ENCODE peak calls at places on chromosomes 4 and X, in six cellular contexts. One of them, this sample, is unnamed.

GRCh38 chr4:158809611-158810486 is 41.0 kb downstream of the FNIP2 start:
- DNase-seq in GM23338: no peak
- DNase-seq in HFF-Myc: peak
- DNase-seq in lower lobe of right lung: no peak
- DNase-seq in Peyer's patch: no peak
- DNase-seq in uterus: no peak
- DNase-seq in this sample: peak

GRCh38 chr4:6183740-6184139 is 16.6 kb downstream of the JAKMIP1 start:
- DNase-seq in HFF-Myc: no peak
- DNase-seq in lower lobe of right lung: no peak
- DNase-seq in uterus: no peak
- DNase-seq in Peyer's patch: no peak
- DNase-seq in GM23338: no peak
- DNase-seq in this sample: no peak

GRCh38 chrX:7787714-7788113 is 55.3 kb upstream of the VCX start:
- DNase-seq in lower lobe of right lung: no peak
- DNase-seq in GM23338: no peak
- DNase-seq in Peyer's patch: no peak
- DNase-seq in uterus: no peak
- DNase-seq in HFF-Myc: no peak
- DNase-seq in this sample: no peak

GRCh38 chr4:141711211-141711610 is 74.8 kb downstream of the IL15 start:
- DNase-seq in lower lobe of right lung: no peak
- DNase-seq in Peyer's patch: no peak
- DNase-seq in HFF-Myc: no peak
- DNase-seq in uterus: no peak
- DNase-seq in GM23338: peak
- DNase-seq in this sample: peak

GRCh38 chr4:120922390-120923200 is at the start of gene PRDM5:
- DNase-seq in uterus: peak
- DNase-seq in Peyer's patch: no peak
- DNase-seq in HFF-Myc: no peak
- DNase-seq in lower lobe of right lung: peak
- DNase-seq in GM23338: peak
- DNase-seq in this sample: peak

GRCh38 chr4:102525556-102525955 is 24.4 kb downstream of the NFKB1 start:
- DNase-seq in GM23338: no peak
- DNase-seq in uterus: no peak
- DNase-seq in lower lobe of right lung: no peak
- DNase-seq in Peyer's patch: no peak
- DNase-seq in HFF-Myc: no peak
- DNase-seq in this sample: no peak

GRCh38 chr4:60039908-60040307 is 1160.2 kb upstream of the ADGRL3 start:
- DNase-seq in lower lobe of right lung: no peak
- DNase-seq in GM23338: no peak
- DNase-seq in uterus: no peak
- DNase-seq in HFF-Myc: no peak
- DNase-seq in Peyer's patch: no peak
- DNase-seq in this sample: no peak

GRCh38 chr4:45275862-45276261 is 549.5 kb upstream of the GNPDA2 start:
- DNase-seq in uterus: peak
- DNase-seq in Peyer's patch: no peak
- DNase-seq in GM23338: no peak
- DNase-seq in lower lobe of right lung: no peak
- DNase-seq in HFF-Myc: no peak
- DNase-seq in this sample: no peak

GRCh38 chrX:47683171-47684145 is 24.5 kb upstream of the UXT start:
- DNase-seq in Peyer's patch: no peak
- DNase-seq in GM23338: no peak
- DNase-seq in uterus: no peak
- DNase-seq in HFF-Myc: no peak
- DNase-seq in lower lobe of right lung: no peak
- DNase-seq in this sample: no peak

GRCh38 chr4:47852121-47852520 is 14.3 kb upstream of the CORIN start:
- DNase-seq in HFF-Myc: peak
- DNase-seq in lower lobe of right lung: no peak
- DNase-seq in uterus: no peak
- DNase-seq in Peyer's patch: no peak
- DNase-seq in GM23338: no peak
- DNase-seq in this sample: peak

GRCh38 chr4:175536852-175537453 is 275.1 kb downstream of the GPM6A start:
- DNase-seq in Peyer's patch: no peak
- DNase-seq in GM23338: peak
- DNase-seq in HFF-Myc: peak
- DNase-seq in lower lobe of right lung: no peak
- DNase-seq in uterus: no peak
- DNase-seq in this sample: peak

GRCh38 chr4:76955187-76955586 is 5.6 kb downstream of the SEPTIN11 start:
- DNase-seq in HFF-Myc: no peak
- DNase-seq in lower lobe of right lung: no peak
- DNase-seq in Peyer's patch: no peak
- DNase-seq in GM23338: no peak
- DNase-seq in uterus: no peak
- DNase-seq in this sample: peak

GRCh38 chr4:169062861-169063197 is 52.8 kb upstream of the CBR4 start:
- DNase-seq in GM23338: no peak
- DNase-seq in uterus: no peak
- DNase-seq in HFF-Myc: no peak
- DNase-seq in lower lobe of right lung: no peak
- DNase-seq in Peyer's patch: no peak
- DNase-seq in this sample: peak

GRCh38 chrX:71541546-71542022 is 8.7 kb downstream of the OGT start:
- DNase-seq in lower lobe of right lung: no peak
- DNase-seq in uterus: no peak
- DNase-seq in HFF-Myc: no peak
- DNase-seq in Peyer's patch: no peak
- DNase-seq in GM23338: no peak
- DNase-seq in this sample: peak

GRCh38 chr4:186898367-186898766 is 174.7 kb upstream of the FAT1 start:
- DNase-seq in Peyer's patch: no peak
- DNase-seq in lower lobe of right lung: no peak
- DNase-seq in uterus: no peak
- DNase-seq in GM23338: no peak
- DNase-seq in HFF-Myc: no peak
- DNase-seq in this sample: no peak

GRCh38 chrX:74925210-74926088 is at the start of gene NEXMIF:
- DNase-seq in Peyer's patch: peak
- DNase-seq in uterus: peak
- DNase-seq in GM23338: peak
- DNase-seq in lower lobe of right lung: peak
- DNase-seq in HFF-Myc: no peak
- DNase-seq in this sample: no peak

GRCh38 chr4:40247350-40247749 is 50.5 kb downstream of the RHOH start:
- DNase-seq in GM23338: no peak
- DNase-seq in lower lobe of right lung: no peak
- DNase-seq in HFF-Myc: no peak
- DNase-seq in uterus: no peak
- DNase-seq in Peyer's patch: peak
- DNase-seq in this sample: no peak

GRCh38 chrX:989959-990510 is 222.4 kb downstream of the CRLF2 start:
- DNase-seq in HFF-Myc: peak
- DNase-seq in uterus: peak
- DNase-seq in GM23338: no peak
- DNase-seq in Peyer's patch: peak
- DNase-seq in lower lobe of right lung: no peak
- DNase-seq in this sample: peak

GRCh38 chr4:93828332-93828829 is at the start of gene ATOH1:
- DNase-seq in Peyer's patch: no peak
- DNase-seq in HFF-Myc: no peak
- DNase-seq in lower lobe of right lung: peak
- DNase-seq in GM23338: peak
- DNase-seq in uterus: no peak
- DNase-seq in this sample: no peak

GRCh38 chr4:7423391-7423790 is 11.3 kb downstream of the PSAPL1 start:
- DNase-seq in uterus: peak
- DNase-seq in Peyer's patch: no peak
- DNase-seq in HFF-Myc: no peak
- DNase-seq in GM23338: no peak
- DNase-seq in lower lobe of right lung: no peak
- DNase-seq in this sample: no peak

GRCh38 chr4:74848774-74849173 is 54.5 kb upstream of the BTC start:
- DNase-seq in Peyer's patch: no peak
- DNase-seq in GM23338: no peak
- DNase-seq in uterus: no peak
- DNase-seq in HFF-Myc: no peak
- DNase-seq in lower lobe of right lung: no peak
- DNase-seq in this sample: no peak

GRCh38 chrX:19602866-19603620 is 87.7 kb upstream of the MAP3K15 start:
- DNase-seq in GM23338: no peak
- DNase-seq in lower lobe of right lung: no peak
- DNase-seq in uterus: no peak
- DNase-seq in HFF-Myc: no peak
- DNase-seq in Peyer's patch: no peak
- DNase-seq in this sample: peak

DNA sequence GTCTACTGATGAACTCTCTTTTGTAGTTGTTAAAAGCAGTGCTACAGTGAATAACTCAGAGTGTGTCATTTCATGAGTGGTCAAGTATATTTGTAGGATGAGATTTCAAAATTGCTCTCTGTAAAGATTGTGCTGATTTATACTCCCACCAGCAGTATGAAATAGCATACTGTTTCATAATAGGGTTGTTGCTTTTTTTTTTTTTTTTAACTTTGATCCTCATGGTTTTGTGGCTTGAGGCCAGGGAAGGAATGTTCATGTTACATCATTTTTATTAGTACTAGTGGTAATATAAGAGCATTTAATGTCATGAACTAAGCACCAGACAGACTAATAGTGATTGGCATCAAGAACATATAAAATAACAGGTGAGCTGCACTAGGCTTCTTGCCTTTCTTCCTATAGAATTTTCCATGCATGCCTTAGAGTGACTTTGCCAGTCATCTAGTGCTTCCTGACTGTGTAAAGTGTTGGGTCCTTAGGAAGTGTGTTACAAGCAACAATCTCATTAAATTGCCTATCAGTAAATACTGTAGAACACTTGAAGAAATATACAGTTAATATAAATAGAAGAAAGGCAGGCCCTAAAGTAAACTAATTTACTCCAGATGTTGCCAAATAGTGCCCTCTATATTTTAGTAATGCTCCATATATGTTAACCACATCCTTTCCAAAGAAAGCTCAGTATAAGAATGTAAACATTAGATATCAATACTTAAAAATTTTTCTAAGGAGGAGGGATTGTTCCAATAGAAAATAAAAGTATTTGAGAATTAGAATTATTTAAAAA is 38.6 kb upstream of the MSMO1 start:
- DNase-seq in GM23338: no peak
- DNase-seq in HFF-Myc: peak
- DNase-seq in uterus: no peak
- DNase-seq in Peyer's patch: no peak
- DNase-seq in lower lobe of right lung: no peak
- DNase-seq in this sample: peak
- TF ChIP-seq CTCF in GM23338: no peak
- TF ChIP-seq CTCF in HFF-Myc: no peak
- TF ChIP-seq CTCF in uterus: no peak
- TF ChIP-seq CTCF in Peyer's patch: no peak
- TF ChIP-seq CTCF in lower lobe of right lung: no peak
- TF ChIP-seq CTCF in this sample: no peak

GRCh38 chrX:133913009-133913408 is 72.4 kb downstream of the GPC3 start:
- DNase-seq in uterus: no peak
- DNase-seq in lower lobe of right lung: no peak
- DNase-seq in GM23338: peak
- DNase-seq in Peyer's patch: no peak
- DNase-seq in HFF-Myc: no peak
- DNase-seq in this sample: no peak
- H3K4me3 ChIP-seq in uterus: no peak
- H3K4me3 ChIP-seq in lower lobe of right lung: no peak
- H3K4me3 ChIP-seq in GM23338: peak
- H3K4me3 ChIP-seq in Peyer's patch: no peak
- H3K4me3 ChIP-seq in HFF-Myc: no peak
- H3K4me3 ChIP-seq in this sample: no peak

DNA sequence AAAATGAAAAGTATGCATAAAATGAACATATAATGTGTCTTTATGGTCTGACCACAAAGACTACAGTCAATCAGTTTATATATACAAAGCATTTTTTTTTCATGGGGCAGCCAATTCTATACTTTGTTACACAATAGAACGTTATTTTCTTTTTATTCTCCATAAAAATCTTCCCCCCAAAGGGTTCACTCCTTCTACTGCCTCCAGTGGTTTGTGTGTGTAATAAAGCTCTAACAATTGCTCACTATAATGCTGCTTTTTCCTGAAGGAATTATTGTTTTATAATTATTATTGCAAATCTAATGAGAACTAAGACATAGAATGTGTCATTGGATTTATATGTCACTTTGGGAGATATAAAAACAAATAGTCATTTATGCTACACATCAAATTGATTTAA is 664.1 kb upstream of the PABPC4L start:
- DNase-seq in uterus: no peak
- DNase-seq in Peyer's patch: no peak
- DNase-seq in GM23338: peak
- DNase-seq in HFF-Myc: no peak
- DNase-seq in lower lobe of right lung: no peak
- DNase-seq in this sample: no peak
- TF ChIP-seq CTCF in uterus: no peak
- TF ChIP-seq CTCF in Peyer's patch: no peak
- TF ChIP-seq CTCF in GM23338: peak
- TF ChIP-seq CTCF in HFF-Myc: no peak
- TF ChIP-seq CTCF in lower lobe of right lung: no peak
- TF ChIP-seq CTCF in this sample: no peak

GRCh38 chr4:183638436-183638835 is 20.5 kb downstream of the RWDD4 start:
- DNase-seq in Peyer's patch: no peak
- DNase-seq in uterus: no peak
- DNase-seq in lower lobe of right lung: no peak
- DNase-seq in HFF-Myc: no peak
- DNase-seq in GM23338: no peak
- DNase-seq in this sample: peak

GRCh38 chr4:183636488-183636887 is 22.5 kb downstream of the RWDD4 start:
- DNase-seq in lower lobe of right lung: no peak
- DNase-seq in HFF-Myc: no peak
- DNase-seq in GM23338: peak
- DNase-seq in Peyer's patch: no peak
- DNase-seq in uterus: no peak
- DNase-seq in this sample: no peak

GRCh38 chr4:183637461-183637860 is 21.5 kb downstream of the RWDD4 start:
- DNase-seq in Peyer's patch: no peak
- DNase-seq in lower lobe of right lung: no peak
- DNase-seq in HFF-Myc: no peak
- DNase-seq in GM23338: no peak
- DNase-seq in uterus: no peak
- DNase-seq in this sample: peak

GRCh38 chr4:183635737-183636136 is 23.2 kb downstream of the RWDD4 start:
- DNase-seq in HFF-Myc: no peak
- DNase-seq in GM23338: no peak
- DNase-seq in lower lobe of right lung: no peak
- DNase-seq in Peyer's patch: no peak
- DNase-seq in uterus: no peak
- DNase-seq in this sample: no peak

GRCh38 chr4:183636923-183637322 is 22.1 kb downstream of the RWDD4 start:
- DNase-seq in GM23338: peak
- DNase-seq in uterus: no peak
- DNase-seq in Peyer's patch: no peak
- DNase-seq in HFF-Myc: no peak
- DNase-seq in lower lobe of right lung: no peak
- DNase-seq in this sample: peak
- H3K4me3 ChIP-seq in GM23338: peak
- H3K4me3 ChIP-seq in uterus: no peak
- H3K4me3 ChIP-seq in Peyer's patch: no peak
- H3K4me3 ChIP-seq in HFF-Myc: no peak
- H3K4me3 ChIP-seq in lower lobe of right lung: peak
- H3K4me3 ChIP-seq in this sample: peak